ENCODE peak calls at places on chromosomes 6 and 20, in eight cellular contexts. R, K, S, Q, W, T, H and A are unnamed samples.

GRCh38 chr6:87914637-87915395 is 132.8 kb upstream of the SPACA1 start:
- DNase-seq in K (no peak), H (no peak), R (no peak), T (peak), W (peak), Q (no peak), S (no peak), A (peak)

GRCh38 chr6:161162722-161163121 is 111.1 kb downstream of the AGPAT4 start:
- DNase-seq in S (no peak), R (no peak), H (no peak), K (no peak), Q (no peak), T (no peak), W (no peak), A (no peak)

GRCh38 chr6:114119056-114119455 is 148.1 kb upstream of the HDAC2 start:
- DNase-seq in Q (no peak), K (no peak), T (no peak), W (no peak), H (no peak), R (no peak), S (no peak), A (no peak)

GRCh38 chr6:85672623-85673022 is 29.9 kb upstream of the SYNCRIP start:
- DNase-seq in W (no peak), K (no peak), H (no peak), T (no peak), S (no peak), Q (no peak), R (no peak), A (no peak)

GRCh38 chr20:14775778-14776177 is 438.4 kb upstream of the FLRT3 start:
- DNase-seq in Q (no peak), H (no peak), R (no peak), T (peak), W (peak), K (no peak), S (no peak), A (no peak)

GRCh38 chr6:30013296-30013922 is 47.7 kb upstream of the POLR1H start:
- DNase-seq in Q (peak), R (peak), H (peak), S (no peak), T (peak), K (peak), W (peak), A (peak)

GRCh38 chr6:50711686-50712085 is 1.6 kb upstream of the TFAP2D start:
- DNase-seq in K (no peak), S (no peak), Q (no peak), T (no peak), R (no peak), H (no peak), W (no peak), A (no peak)

GRCh38 chr6:148389086-148389485 is 46.4 kb downstream of the SASH1 start:
- DNase-seq in H (no peak), S (no peak), T (peak), W (no peak), R (no peak), Q (no peak), K (no peak), A (no peak)

GRCh38 chr6:139187489-139187888 is 52.6 kb downstream of the HECA start:
- DNase-seq in H (no peak), Q (no peak), K (no peak), T (no peak), S (no peak), W (no peak), R (no peak), A (no peak)

GRCh38 chr20:1376453-1377270 is 16.2 kb downstream of the FKBP1A start:
- DNase-seq in S (no peak), T (no peak), H (no peak), K (no peak), Q (no peak), W (no peak), R (no peak), A (no peak)

GRCh38 chr6:75300206-75300605 is 15.6 kb upstream of the TMEM30A start:
- DNase-seq in K (no peak), S (no peak), R (no peak), H (no peak), W (peak), T (no peak), Q (no peak), A (no peak)

GRCh38 chr6:150685860-150686259 is 86.2 kb downstream of the PLEKHG1 start:
- DNase-seq in K (peak), H (peak), Q (peak), W (no peak), S (peak), R (peak), T (peak), A (peak)

GRCh38 chr6:47083586-47084047 is 41.5 kb upstream of the ADGRF1 start:
- DNase-seq in H (no peak), K (peak), Q (no peak), T (peak), W (peak), R (no peak), S (no peak), A (no peak)